ENCODE peak calls at places on chromosome 13, in six cellular contexts. R is K562, N is upper lobe of left lung, F is HepG2, Y is A549, X is GM12878. Z is an unnamed sample.

GRCh38 chr13:48222358-48223015 is 10.5 kb upstream of the ITM2B start:
- ATAC-seq in X (no peak), Y (peak), R (no peak), N (peak), F (peak), Z (peak)

GRCh38 chr13:100110269-100110668 is 21.4 kb downstream of the PCCA start:
- ATAC-seq in Y (no peak), X (no peak), R (no peak), N (no peak), F (no peak), Z (no peak)

GRCh38 chr13:33284916-33285315 is 639 bp downstream of the STARD13 start:
- ATAC-seq in R (no peak), X (peak), Y (peak), N (peak), F (peak), Z (peak)

GRCh38 chr13:52950436-52950960 is 78.1 kb upstream of the OLFM4 start:
- ATAC-seq in F (no peak), R (no peak), Y (no peak), N (no peak), X (no peak), Z (peak)

GRCh38 chr13:59584101-59584500 is 579.6 kb downstream of the DIAPH3 start:
- ATAC-seq in R (no peak), F (no peak), N (no peak), X (no peak), Y (no peak), Z (no peak)

GRCh38 chr13:101429733-101430132 is 13.4 kb upstream of the NALCN start:
- ATAC-seq in R (no peak), Y (no peak), X (no peak), F (no peak), N (no peak), Z (no peak)

GRCh38 chr13:60402022-60402421 is 5.0 kb downstream of the TDRD3 start:
- ATAC-seq in R (no peak), F (no peak), N (no peak), X (no peak), Y (no peak), Z (no peak)

GRCh38 chr13:42875448-42876269 is 94.3 kb downstream of the FAM216B start:
- ATAC-seq in R (no peak), X (peak), F (no peak), Y (no peak), N (peak), Z (no peak)

GRCh38 chr13:97460004-97460756 is 26.2 kb downstream of the RAP2A start:
- ATAC-seq in F (no peak), X (peak), R (no peak), Y (no peak), N (peak), Z (no peak)

GRCh38 chr13:103099894-103100293 is 33.7 kb upstream of the SLC10A2 start:
- ATAC-seq in N (no peak), X (no peak), Y (no peak), F (no peak), R (no peak), Z (no peak)
- TF ChIP-seq EP300 in N (no peak), X (no peak), Y (no peak), F (no peak), R (no peak), Z (no peak)

GRCh38 chr13:27855381-27855780 is 63.1 kb downstream of the GSX1 start:
- ATAC-seq in X (no peak), N (no peak), F (no peak), R (no peak), Y (no peak), Z (no peak)

GRCh38 chr13:27861165-27861564 is 58.6 kb upstream of the PDX1 start:
- ATAC-seq in R (no peak), F (no peak), Y (no peak), X (no peak), N (no peak), Z (no peak)

GRCh38 chr13:27858046-27858445 is 61.8 kb upstream of the PDX1 start:
- ATAC-seq in X (no peak), F (no peak), N (no peak), R (no peak), Y (no peak), Z (no peak)

GRCh38 chr13:27857271-27857670 is 62.5 kb upstream of the PDX1 start:
- ATAC-seq in R (no peak), X (no peak), F (no peak), N (no peak), Y (no peak), Z (no peak)

GRCh38 chr13:27860743-27861142 is 59.1 kb upstream of the PDX1 start:
- ATAC-seq in N (no peak), R (no peak), F (no peak), X (no peak), Y (no peak), Z (no peak)
- TF ChIP-seq EP300 in N (no peak), R (no peak), F (no peak), X (no peak), Y (no peak), Z (no peak)

GRCh38 chr13:86585826-86586225 is 786.6 kb upstream of the SLITRK6 start:
- ATAC-seq in Y (no peak), R (no peak), F (no peak), N (no peak), X (no peak), Z (no peak)
- TF ChIP-seq EP300 in Y (no peak), R (no peak), F (no peak), N (no peak), X (no peak), Z (no peak)

GRCh38 chr13:89282241-89282640 is 1611.1 kb downstream of the SLITRK5 start:
- ATAC-seq in F (no peak), Y (no peak), X (no peak), R (no peak), N (no peak), Z (no peak)

GRCh38 chr13:89281331-89281730 is 1610.2 kb downstream of the SLITRK5 start:
- ATAC-seq in Y (no peak), F (no peak), R (no peak), N (no peak), X (no peak), Z (no peak)

DNA sequence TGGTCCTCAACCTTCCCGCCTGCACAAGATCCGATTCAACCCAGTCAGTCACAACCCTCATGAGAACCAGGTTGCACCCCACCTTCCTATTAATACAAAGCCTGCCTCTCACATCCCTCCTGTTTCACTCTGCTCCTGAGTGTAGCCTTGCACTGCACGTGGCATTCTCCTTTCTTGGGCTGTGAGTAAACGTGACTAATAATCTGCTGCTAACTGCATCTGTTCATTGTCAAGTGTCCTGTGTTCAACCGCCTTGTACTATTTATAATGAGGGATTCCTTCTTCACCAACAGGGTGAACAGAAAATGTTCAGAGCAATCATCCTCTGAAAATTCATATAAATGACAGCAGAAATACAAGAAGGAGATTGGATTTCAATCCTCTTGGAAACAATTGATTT is 1608.2 kb downstream of the SLITRK5 start:
- ATAC-seq in N (no peak), F (no peak), R (no peak), X (no peak), Y (no peak), Z (no peak)
- TF ChIP-seq EP300 in N (no peak), F (no peak), R (no peak), X (no peak), Y (no peak), Z (no peak)

DNA sequence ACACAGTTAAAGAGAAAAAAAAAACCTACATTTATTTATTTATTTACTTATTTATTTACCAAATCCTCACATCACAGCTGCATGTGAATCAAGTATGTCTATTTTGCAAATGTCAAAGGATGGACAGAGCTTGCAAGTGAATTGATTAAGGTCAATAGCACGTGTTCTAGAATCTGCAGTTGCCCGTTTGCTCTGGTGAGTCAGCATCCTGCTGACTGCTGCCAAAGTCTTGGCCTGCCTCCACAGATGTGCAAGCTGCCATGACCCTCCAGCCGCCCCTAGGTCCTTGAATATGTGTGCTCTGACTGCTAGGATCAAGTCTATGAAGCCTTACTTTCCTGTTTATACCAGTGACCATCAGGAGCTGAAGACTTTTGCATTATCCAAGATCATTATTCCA is 320.6 kb downstream of the GPC5 start:
- ATAC-seq in X (no peak), N (no peak), Y (no peak), R (no peak), F (no peak), Z (no peak)
- TF ChIP-seq EP300 in X (no peak), N (no peak), Y (no peak), R (no peak), F (no peak), Z (no peak)

DNA sequence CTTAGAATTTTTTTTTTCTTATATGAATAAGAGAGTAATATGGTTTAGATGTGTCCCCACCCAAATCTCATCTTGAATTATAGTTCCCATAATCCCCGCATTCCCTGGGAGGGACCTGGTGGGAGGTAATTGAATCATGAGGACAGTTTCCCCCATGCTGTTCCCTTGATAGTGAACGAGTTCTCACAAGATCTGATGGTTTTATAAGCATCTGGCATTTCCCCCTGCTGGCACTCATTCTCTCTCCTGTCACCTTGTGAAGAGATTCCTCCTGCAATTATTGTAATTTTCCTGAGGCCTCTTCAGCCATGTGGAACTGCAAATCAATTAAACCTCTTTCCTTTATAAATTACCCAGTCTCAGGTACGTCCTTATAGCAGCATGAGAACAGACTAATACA is 205.7 kb downstream of the MYO16 start:
- ATAC-seq in X (no peak), R (no peak), Y (no peak), N (no peak), F (no peak), Z (no peak)
- TF ChIP-seq EP300 in X (no peak), R (no peak), Y (no peak), N (no peak), F (no peak), Z (no peak)

GRCh38 chr13:82187227-82187626 is 1695.0 kb downstream of the SLITRK1 start:
- ATAC-seq in N (no peak), R (no peak), X (no peak), Y (no peak), F (no peak), Z (no peak)
- TF ChIP-seq EP300 in N (no peak), R (no peak), X (no peak), Y (no peak), F (no peak), Z (no peak)

GRCh38 chr13:77896536-77896935 is 22.1 kb downstream of the EDNRB start:
- ATAC-seq in F (no peak), N (peak), X (no peak), Y (no peak), R (no peak), Z (peak)
- TF ChIP-seq EP300 in F (no peak), N (no peak), X (no peak), Y (no peak), R (no peak), Z (no peak)

GRCh38 chr13:110305544-110305943 is 1.4 kb downstream of the COL4A1 start:
- ATAC-seq in N (no peak), F (no peak), Y (no peak), R (no peak), X (no peak), Z (no peak)

GRCh38 chr13:110305001-110305400 is 2.0 kb downstream of the COL4A1 start:
- ATAC-seq in Y (no peak), N (no peak), X (no peak), R (no peak), F (no peak), Z (no peak)

GRCh38 chr13:110303644-110304043 is 3.3 kb downstream of the COL4A1 start:
- ATAC-seq in N (no peak), X (no peak), Y (no peak), F (no peak), R (no peak), Z (no peak)

GRCh38 chr13:110302986-110303385 is 4.0 kb downstream of the COL4A1 start:
- ATAC-seq in N (no peak), F (no peak), X (no peak), R (no peak), Y (no peak), Z (no peak)

GRCh38 chr13:110304256-110304655 is 2.7 kb downstream of the COL4A1 start:
- ATAC-seq in F (no peak), Y (no peak), X (no peak), R (no peak), N (no peak), Z (no peak)
- TF ChIP-seq EP300 in F (no peak), Y (no peak), X (no peak), R (no peak), N (no peak), Z (no peak)

GRCh38 chr13:30870916-30871712 is 35.0 kb upstream of the MEDAG start:
- ATAC-seq in Y (no peak), X (no peak), R (no peak), F (no peak), N (no peak), Z (no peak)

GRCh38 chr13:30868806-30869470 is 37.1 kb upstream of the MEDAG start:
- ATAC-seq in Y (no peak), N (no peak), F (no peak), X (no peak), R (no peak), Z (no peak)

GRCh38 chr13:30869491-30869890 is 36.6 kb upstream of the MEDAG start:
- ATAC-seq in Y (no peak), X (no peak), N (peak), R (no peak), F (no peak), Z (no peak)

GRCh38 chr13:30871713-30872029 is 34.4 kb upstream of the MEDAG start:
- ATAC-seq in Y (no peak), R (no peak), N (no peak), F (no peak), X (no peak), Z (no peak)

DNA sequence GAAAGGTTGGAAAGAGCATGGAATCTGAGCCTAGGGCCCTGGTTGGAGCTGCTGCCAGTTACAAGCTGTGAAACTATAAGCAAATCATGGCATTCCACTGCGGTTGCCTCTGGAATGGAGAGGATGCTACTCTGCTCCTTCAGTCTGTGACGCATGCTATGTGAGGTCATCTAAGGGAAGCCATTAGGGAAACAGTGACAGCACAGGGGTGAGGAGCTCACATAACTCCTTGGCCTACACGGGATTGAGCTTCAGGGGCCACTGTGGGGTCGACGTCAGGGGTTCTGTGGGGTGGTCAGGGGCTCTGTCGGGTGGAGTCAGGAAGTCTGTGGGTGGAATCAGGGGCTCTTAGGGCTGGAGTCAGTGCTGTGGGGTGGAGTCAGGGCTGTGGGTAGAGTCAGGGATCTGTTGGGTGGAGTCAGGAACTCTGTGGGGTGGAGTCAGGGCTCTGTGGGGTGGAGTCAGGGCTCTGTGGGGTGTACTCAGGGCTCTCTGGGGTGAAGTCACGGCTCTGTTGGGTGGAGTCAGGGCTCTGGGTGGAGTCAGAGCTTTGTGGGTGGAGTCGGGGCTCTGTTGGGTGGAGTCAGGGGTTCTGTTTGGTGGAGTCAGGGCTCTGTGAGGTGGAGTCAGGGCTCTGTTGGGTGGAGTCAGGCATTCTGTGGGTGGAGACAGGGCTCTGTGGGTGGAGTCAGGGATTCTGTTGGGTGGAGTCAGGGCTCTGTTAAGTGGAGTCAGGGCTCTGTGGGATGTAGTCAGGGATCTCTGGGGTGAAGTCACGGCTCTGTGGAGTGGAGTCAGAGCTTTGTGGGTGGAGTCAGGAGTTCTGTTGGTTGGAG is 35.8 kb upstream of the MEDAG start:
- ATAC-seq in R (peak), Y (peak), X (peak), N (peak), F (peak), Z (peak)
- TF ChIP-seq EP300 in R (no peak), Y (no peak), X (no peak), N (no peak), F (no peak), Z (no peak)